ENCODE peak calls at places on chromosomes 4 and X, in ten cellular contexts. C is central memory CD4-positive, alpha-beta T cell; I is NCI-H510A; L is activated T-cell treated with anti-CD3 and anti-CD28 coated beads for 48 hours; G is activated naive CD4-positive, alpha-beta T cell treated with anti-CD3 and anti-CD28 coated beads for 36 hours; P is frontal cortex; B is heart left ventricle; K is B cell; J is hypothalamus; O is COR-L47. V is an unnamed sample.

GRCh38 chrX:41384041-41384705 is 50.2 kb downstream of the DDX3X start:
- DNase-seq in C (peak), I (no peak), L (peak), G (peak), P (no peak), B (peak), K (no peak), J (no peak), O (no peak), V (no peak)

GRCh38 chrX:150575415-150575814 is 7.0 kb downstream of the MTM1 start:
- DNase-seq in C (peak), I (no peak), L (peak), G (peak), P (no peak), B (no peak), K (no peak), J (no peak), O (peak), V (no peak)

GRCh38 chr4:100590308-100590707 is 72.5 kb upstream of the EMCN start:
- DNase-seq in C (no peak), I (no peak), L (no peak), G (no peak), P (no peak), B (no peak), K (no peak), J (no peak), O (no peak), V (no peak)

GRCh38 chr4:39698424-39699009 is 581 bp downstream of the UBE2K start:
- DNase-seq in C (no peak), I (no peak), L (peak), G (peak), P (no peak), B (peak), K (peak), J (peak), O (peak), V (no peak)

GRCh38 chrX:23786268-23786815 is 3.4 kb downstream of the SAT1 start:
- DNase-seq in C (no peak), I (no peak), L (no peak), G (peak), P (no peak), B (no peak), K (no peak), J (no peak), O (no peak), V (no peak)

GRCh38 chrX:155682834-155683233 is 70.1 kb upstream of the TMLHE start:
- DNase-seq in C (no peak), I (no peak), L (no peak), G (no peak), P (no peak), B (no peak), K (no peak), J (no peak), O (no peak), V (no peak)

GRCh38 chr4:155667538-155668511 is 1.2 kb downstream of the GUCY1A1 start:
- DNase-seq in C (no peak), I (peak), L (peak), G (peak), P (peak), B (peak), K (no peak), J (peak), O (peak), V (no peak)

GRCh38 chrX:136794080-136794479 is 13.3 kb upstream of the ARHGEF6 start:
- DNase-seq in C (no peak), I (no peak), L (no peak), G (no peak), P (no peak), B (no peak), K (no peak), J (no peak), O (peak), V (no peak)

GRCh38 chrX:97119474-97120109 is 235.9 kb downstream of the RPA4 start:
- DNase-seq in C (no peak), I (no peak), L (no peak), G (no peak), P (no peak), B (no peak), K (no peak), J (no peak), O (no peak), V (no peak)

GRCh38 chr4:56803473-56803872 is 18.0 kb downstream of the SPINK2 start:
- DNase-seq in C (no peak), I (no peak), L (no peak), G (no peak), P (no peak), B (no peak), K (peak), J (no peak), O (peak), V (no peak)

GRCh38 chr4:126306152-126306869 is 991.6 kb downstream of the FAT4 start:
- DNase-seq in C (no peak), I (no peak), L (no peak), G (no peak), P (no peak), B (peak), K (no peak), J (no peak), O (no peak), V (no peak)

GRCh38 chr4:8023696-8024033 is 84.0 kb upstream of the AFAP1 start:
- DNase-seq in C (no peak), I (no peak), L (no peak), G (no peak), P (no peak), B (no peak), K (no peak), J (no peak), O (no peak), V (no peak)

GRCh38 chr4:46389301-46389761 is 597 bp downstream of the GABRA2 start:
- DNase-seq in C (no peak), I (no peak), L (no peak), G (no peak), P (no peak), B (no peak), K (no peak), J (peak), O (peak), V (no peak)

GRCh38 chr4:14787894-14788293 is 214.4 kb upstream of the CPEB2 start:
- DNase-seq in C (no peak), I (no peak), L (no peak), G (peak), P (no peak), B (no peak), K (no peak), J (no peak), O (no peak), V (no peak)

GRCh38 chr4:83498187-83498586 is 13.3 kb upstream of the ABRAXAS1 start:
- DNase-seq in C (no peak), I (no peak), L (no peak), G (no peak), P (no peak), B (no peak), K (no peak), J (no peak), O (no peak), V (no peak)

GRCh38 chr4:164396439-164396838 is 357.5 kb upstream of the SMIM31 start:
- DNase-seq in C (no peak), I (no peak), L (no peak), G (no peak), P (no peak), B (no peak), K (no peak), J (no peak), O (no peak), V (no peak)

GRCh38 chr4:173494013-173494970 is 35.7 kb downstream of the HAND2 start:
- DNase-seq in C (peak), I (peak), L (peak), G (peak), P (peak), B (peak), K (peak), J (no peak), O (peak), V (no peak)

GRCh38 chr4:67198757-67199156 is 346.5 kb downstream of the CENPC start:
- DNase-seq in C (no peak), I (peak), L (no peak), G (no peak), P (no peak), B (no peak), K (no peak), J (no peak), O (peak), V (no peak)

GRCh38 chrX:3697701-3698279 is 15.7 kb downstream of the PRKX start:
- DNase-seq in C (no peak), I (no peak), L (no peak), G (no peak), P (no peak), B (peak), K (no peak), J (peak), O (peak), V (no peak)

V was measured in vagina.